ENCODE peak calls at places on chromosomes 12 and 14, in eight cellular contexts. One of them, this sample, is unnamed.

GRCh38 chr12:71045781-71046180 is 112.0 kb downstream of the TSPAN8 start:
- DNase-seq in mucosa of descending colon: no peak
- DNase-seq in esophagus squamous epithelium: no peak
- DNase-seq in left lung: no peak
- DNase-seq in colonic mucosa: no peak
- DNase-seq in cardiac muscle cell: peak; percentile 88
- DNase-seq in left ventricle myocardium inferior: no peak
- DNase-seq in astrocyte: peak; percentile 32
- DNase-seq in this sample: no peak

GRCh38 chr12:94148841-94149780 is 734 bp downstream of the PLXNC1 start:
- DNase-seq in left ventricle myocardium inferior: peak; percentile 33
- DNase-seq in left lung: peak; percentile 92
- DNase-seq in cardiac muscle cell: peak; percentile 72
- DNase-seq in colonic mucosa: peak; percentile 50
- DNase-seq in mucosa of descending colon: peak; percentile 64
- DNase-seq in esophagus squamous epithelium: no peak
- DNase-seq in astrocyte: peak; percentile 24
- DNase-seq in this sample: no peak

GRCh38 chr14:64680013-64680674 is 24.1 kb upstream of the PLEKHG3 start:
- DNase-seq in left ventricle myocardium inferior: no peak
- DNase-seq in mucosa of descending colon: no peak
- DNase-seq in astrocyte: peak; percentile 12
- DNase-seq in colonic mucosa: no peak
- DNase-seq in esophagus squamous epithelium: no peak
- DNase-seq in left lung: no peak
- DNase-seq in cardiac muscle cell: no peak
- DNase-seq in this sample: peak; percentile 72

GRCh38 chr12:132550014-132550802 is 60.2 kb downstream of the LRCOL1 start:
- DNase-seq in left lung: no peak
- DNase-seq in left ventricle myocardium inferior: no peak
- DNase-seq in mucosa of descending colon: no peak
- DNase-seq in astrocyte: no peak
- DNase-seq in cardiac muscle cell: no peak
- DNase-seq in esophagus squamous epithelium: no peak
- DNase-seq in colonic mucosa: no peak
- DNase-seq in this sample: no peak

GRCh38 chr14:104724981-104725771 is 1.1 kb downstream of the ADSS1 start:
- DNase-seq in left lung: no peak
- DNase-seq in astrocyte: no peak
- DNase-seq in colonic mucosa: no peak
- DNase-seq in mucosa of descending colon: peak; percentile 58
- DNase-seq in esophagus squamous epithelium: no peak
- DNase-seq in left ventricle myocardium inferior: peak; percentile 70
- DNase-seq in cardiac muscle cell: peak; percentile 62
- DNase-seq in this sample: no peak

GRCh38 chr12:79317184-79317847 is 373.4 kb downstream of the PAWR start:
- DNase-seq in left lung: no peak
- DNase-seq in mucosa of descending colon: no peak
- DNase-seq in astrocyte: no peak
- DNase-seq in cardiac muscle cell: no peak
- DNase-seq in colonic mucosa: no peak
- DNase-seq in left ventricle myocardium inferior: no peak
- DNase-seq in esophagus squamous epithelium: no peak
- DNase-seq in this sample: no peak

GRCh38 chr12:80273144-80273543 is 170.9 kb upstream of the PTPRQ start:
- DNase-seq in colonic mucosa: no peak
- DNase-seq in left lung: no peak
- DNase-seq in mucosa of descending colon: no peak
- DNase-seq in cardiac muscle cell: no peak
- DNase-seq in left ventricle myocardium inferior: no peak
- DNase-seq in esophagus squamous epithelium: no peak
- DNase-seq in astrocyte: no peak
- DNase-seq in this sample: no peak

GRCh38 chr14:62162998-62163589 is 400.9 kb downstream of the SNAPC1 start:
- DNase-seq in left lung: no peak
- DNase-seq in colonic mucosa: no peak
- DNase-seq in mucosa of descending colon: no peak
- DNase-seq in left ventricle myocardium inferior: no peak
- DNase-seq in cardiac muscle cell: peak; percentile 64
- DNase-seq in esophagus squamous epithelium: no peak
- DNase-seq in astrocyte: peak; percentile 27
- DNase-seq in this sample: peak; percentile 7

GRCh38 chr14:34247605-34248004 is 214.4 kb downstream of the SPTSSA start:
- DNase-seq in esophagus squamous epithelium: no peak
- DNase-seq in colonic mucosa: no peak
- DNase-seq in left lung: no peak
- DNase-seq in left ventricle myocardium inferior: no peak
- DNase-seq in mucosa of descending colon: no peak
- DNase-seq in cardiac muscle cell: no peak
- DNase-seq in astrocyte: peak; percentile 39
- DNase-seq in this sample: no peak

GRCh38 chr14:23881292-23881691 is 72.3 kb upstream of the DHRS4 start:
- DNase-seq in cardiac muscle cell: no peak
- DNase-seq in astrocyte: peak; percentile 39
- DNase-seq in colonic mucosa: no peak
- DNase-seq in left lung: no peak
- DNase-seq in left ventricle myocardium inferior: no peak
- DNase-seq in esophagus squamous epithelium: no peak
- DNase-seq in mucosa of descending colon: no peak
- DNase-seq in this sample: peak; percentile 14

GRCh38 chr12:86389949-86390348 is 133.8 kb upstream of the MGAT4C start:
- DNase-seq in esophagus squamous epithelium: no peak
- DNase-seq in colonic mucosa: no peak
- DNase-seq in left lung: no peak
- DNase-seq in cardiac muscle cell: peak; percentile 19
- DNase-seq in left ventricle myocardium inferior: no peak
- DNase-seq in mucosa of descending colon: no peak
- DNase-seq in astrocyte: peak; percentile 59
- DNase-seq in this sample: no peak

GRCh38 chr14:60721331-60722162 is 2.6 kb downstream of the SIX4 start:
- DNase-seq in esophagus squamous epithelium: no peak
- DNase-seq in astrocyte: peak; percentile 71
- DNase-seq in left ventricle myocardium inferior: no peak
- DNase-seq in left lung: peak; percentile 82
- DNase-seq in cardiac muscle cell: peak; percentile 44
- DNase-seq in colonic mucosa: peak; percentile 24
- DNase-seq in mucosa of descending colon: peak; percentile 44
- DNase-seq in this sample: no peak

GRCh38 chr14:91113829-91114078 is at the start of gene DGLUCY:
- DNase-seq in esophagus squamous epithelium: no peak
- DNase-seq in mucosa of descending colon: no peak
- DNase-seq in astrocyte: peak; percentile 64
- DNase-seq in colonic mucosa: peak; percentile 87
- DNase-seq in left ventricle myocardium inferior: peak; percentile 86
- DNase-seq in left lung: peak; percentile 91
- DNase-seq in cardiac muscle cell: peak; percentile 86
- DNase-seq in this sample: no peak

GRCh38 chr14:48023881-48024280 is 348.5 kb upstream of the MDGA2 start:
- DNase-seq in astrocyte: no peak
- DNase-seq in left lung: no peak
- DNase-seq in cardiac muscle cell: no peak
- DNase-seq in left ventricle myocardium inferior: no peak
- DNase-seq in mucosa of descending colon: no peak
- DNase-seq in esophagus squamous epithelium: no peak
- DNase-seq in colonic mucosa: no peak
- DNase-seq in this sample: no peak

GRCh38 chr14:104974665-104975390 is 3.3 kb downstream of the AHNAK2 start:
- DNase-seq in esophagus squamous epithelium: no peak
- DNase-seq in colonic mucosa: no peak
- DNase-seq in mucosa of descending colon: peak; percentile 30
- DNase-seq in astrocyte: no peak
- DNase-seq in left ventricle myocardium inferior: peak; percentile 9
- DNase-seq in left lung: peak; percentile 63
- DNase-seq in cardiac muscle cell: no peak
- DNase-seq in this sample: no peak

GRCh38 chr14:24806061-24806678 is 172.2 kb upstream of the GZMB start:
- DNase-seq in mucosa of descending colon: peak; percentile 84
- DNase-seq in cardiac muscle cell: peak; percentile 69
- DNase-seq in left ventricle myocardium inferior: peak; percentile 68
- DNase-seq in esophagus squamous epithelium: no peak
- DNase-seq in left lung: no peak
- DNase-seq in astrocyte: peak; percentile 13
- DNase-seq in colonic mucosa: peak; percentile 91
- DNase-seq in this sample: no peak

GRCh38 chr14:104187931-104188726 is 49.7 kb downstream of the KIF26A start:
- DNase-seq in esophagus squamous epithelium: no peak
- DNase-seq in colonic mucosa: peak; percentile 73
- DNase-seq in left lung: peak; percentile 68
- DNase-seq in mucosa of descending colon: peak; percentile 79
- DNase-seq in astrocyte: no peak
- DNase-seq in left ventricle myocardium inferior: no peak
- DNase-seq in cardiac muscle cell: no peak
- DNase-seq in this sample: no peak

GRCh38 chr14:55105991-55106390 is 23.1 kb upstream of the LGALS3 start:
- DNase-seq in esophagus squamous epithelium: no peak
- DNase-seq in mucosa of descending colon: no peak
- DNase-seq in left ventricle myocardium inferior: no peak
- DNase-seq in cardiac muscle cell: no peak
- DNase-seq in left lung: no peak
- DNase-seq in astrocyte: no peak
- DNase-seq in colonic mucosa: no peak
- DNase-seq in this sample: no peak

GRCh38 chr14:32383337-32384009 is 54.4 kb downstream of the AKAP6 start:
- DNase-seq in astrocyte: no peak
- DNase-seq in cardiac muscle cell: no peak
- DNase-seq in esophagus squamous epithelium: no peak
- DNase-seq in colonic mucosa: no peak
- DNase-seq in left lung: no peak
- DNase-seq in left ventricle myocardium inferior: no peak
- DNase-seq in mucosa of descending colon: no peak
- DNase-seq in this sample: no peak

GRCh38 chr12:129902371-129903091 is 1.3 kb downstream of the TMEM132D start:
- DNase-seq in colonic mucosa: no peak
- DNase-seq in cardiac muscle cell: no peak
- DNase-seq in esophagus squamous epithelium: no peak
- DNase-seq in astrocyte: peak; percentile 6
- DNase-seq in mucosa of descending colon: no peak
- DNase-seq in left lung: no peak
- DNase-seq in left ventricle myocardium inferior: no peak
- DNase-seq in this sample: no peak
- H3K4me3 ChIP-seq in colonic mucosa: no peak overlapping the region
- H3K4me3 ChIP-seq in cardiac muscle cell: no peak overlapping the region
- H3K4me3 ChIP-seq in esophagus squamous epithelium: no peak overlapping the region
- H3K4me3 ChIP-seq in astrocyte: peak overlapping the region; percentile 67
- H3K4me3 ChIP-seq in mucosa of descending colon: no peak overlapping the region
- H3K4me3 ChIP-seq in left lung: no peak overlapping the region
- H3K4me3 ChIP-seq in left ventricle myocardium inferior: no peak overlapping the region
- H3K4me3 ChIP-seq in this sample: peak overlapping the region; percentile 25

GRCh38 chr14:44956866-44957265 is 4.9 kb downstream of the KLHL28 start:
- DNase-seq in left lung: no peak
- DNase-seq in esophagus squamous epithelium: no peak
- DNase-seq in astrocyte: no peak
- DNase-seq in cardiac muscle cell: no peak
- DNase-seq in left ventricle myocardium inferior: no peak
- DNase-seq in mucosa of descending colon: no peak
- DNase-seq in colonic mucosa: no peak
- DNase-seq in this sample: no peak
- TF ChIP-seq CTCF in left lung: no peak
- TF ChIP-seq CTCF in esophagus squamous epithelium: no peak
- TF ChIP-seq CTCF in astrocyte: no peak
- TF ChIP-seq CTCF in cardiac muscle cell: no peak
- TF ChIP-seq CTCF in left ventricle myocardium inferior: no peak
- TF ChIP-seq CTCF in mucosa of descending colon: no peak
- TF ChIP-seq CTCF in colonic mucosa: no peak
- TF ChIP-seq CTCF in this sample: no peak

DNA sequence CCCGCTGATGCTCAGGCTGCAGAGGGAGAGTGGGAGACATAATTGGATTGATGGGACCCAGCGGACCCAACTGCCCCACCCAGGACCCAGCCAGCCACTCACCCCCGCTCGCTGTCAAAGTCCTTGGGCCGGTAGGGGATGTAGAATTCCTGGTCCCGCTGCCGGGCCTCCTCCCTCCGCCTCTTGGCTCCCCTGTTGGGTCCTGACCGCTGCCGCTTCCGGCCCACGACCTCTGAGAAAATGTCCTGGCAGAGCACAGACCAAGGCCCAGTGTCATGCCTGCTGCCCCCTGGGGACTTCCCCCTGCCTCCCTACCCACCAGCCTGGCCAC is 13.5 kb downstream of the CFAP73 start:
- DNase-seq in left ventricle myocardium inferior: no peak
- DNase-seq in esophagus squamous epithelium: no peak
- DNase-seq in mucosa of descending colon: no peak
- DNase-seq in left lung: no peak
- DNase-seq in cardiac muscle cell: no peak
- DNase-seq in colonic mucosa: no peak
- DNase-seq in astrocyte: no peak
- DNase-seq in this sample: no peak
- H3K36me3 ChIP-seq in left ventricle myocardium inferior: peaks cover 100% of the 10 kb centered on the region
- H3K36me3 ChIP-seq in esophagus squamous epithelium: peaks cover 100% of the 10 kb centered on the region
- H3K36me3 ChIP-seq in mucosa of descending colon: no peaks in the 10 kb centered on the region
- H3K36me3 ChIP-seq in left lung: peaks cover 100% of the 10 kb centered on the region
- H3K36me3 ChIP-seq in cardiac muscle cell: peaks cover 7% of the 10 kb centered on the region
- H3K36me3 ChIP-seq in colonic mucosa: peaks cover 6% of the 10 kb centered on the region
- H3K36me3 ChIP-seq in astrocyte: peaks cover 15% of the 10 kb centered on the region
- H3K36me3 ChIP-seq in this sample: peaks cover 2% of the 10 kb centered on the region

DNA sequence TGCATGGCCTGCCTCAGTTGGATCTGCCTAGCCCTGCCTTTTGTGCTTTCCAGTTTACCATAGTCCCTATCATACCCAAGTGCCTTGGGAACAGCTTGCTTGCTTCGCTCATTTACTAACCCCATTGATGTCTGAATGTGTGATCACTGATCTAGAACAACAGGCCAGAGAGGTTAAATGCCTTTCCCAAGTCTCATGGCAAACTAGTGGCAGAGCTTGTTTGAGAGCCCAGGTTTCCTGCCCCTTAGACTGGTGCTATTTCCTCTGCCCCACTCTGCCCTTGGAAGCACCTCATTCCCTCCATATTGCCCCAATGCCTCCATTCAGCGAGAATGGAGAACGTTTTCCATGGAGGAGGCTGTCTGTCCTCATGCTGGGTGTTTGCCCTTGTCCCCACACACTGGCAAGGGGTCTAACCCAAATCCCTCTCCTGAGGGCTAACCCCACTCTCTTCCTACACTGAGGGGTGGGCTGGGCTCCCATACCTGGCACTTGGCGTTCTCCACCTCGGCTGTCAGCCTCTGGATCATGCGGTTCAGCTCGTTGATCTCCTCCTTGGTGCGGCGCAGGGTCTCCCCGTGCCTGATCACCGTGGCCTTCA is 19.8 kb downstream of the KRT7 start:
- DNase-seq in mucosa of descending colon: no peak
- DNase-seq in left ventricle myocardium inferior: no peak
- DNase-seq in left lung: no peak
- DNase-seq in astrocyte: no peak
- DNase-seq in esophagus squamous epithelium: no peak
- DNase-seq in cardiac muscle cell: no peak
- DNase-seq in colonic mucosa: no peak
- DNase-seq in this sample: peak; percentile 77
- H3K4me3 ChIP-seq in mucosa of descending colon: no peak overlapping the region
- H3K4me3 ChIP-seq in left ventricle myocardium inferior: no peak overlapping the region
- H3K4me3 ChIP-seq in left lung: no peak overlapping the region
- H3K4me3 ChIP-seq in astrocyte: no peak overlapping the region
- H3K4me3 ChIP-seq in esophagus squamous epithelium: no peak overlapping the region
- H3K4me3 ChIP-seq in cardiac muscle cell: no peak overlapping the region
- H3K4me3 ChIP-seq in colonic mucosa: no peak overlapping the region
- H3K4me3 ChIP-seq in this sample: no peak overlapping the region

This sample was measured in kidney epithelial cell.